ENCODE peak calls at places on chromosomes 12 and 14, in five cellular contexts. One of them, this sample, is unnamed.

GRCh38 chr12:10235761-10236631 is 23.3 kb downstream of the GABARAPL1 start:
- DNase-seq in bronchial epithelial cell: peak; percentile 28
- DNase-seq in K562: peak; percentile 44
- DNase-seq in progenitor cell of endocrine pancreas: no peak
- DNase-seq in astrocyte: no peak
- DNase-seq in this sample: no peak

GRCh38 chr14:53993920-53994607 is 37.4 kb upstream of the BMP4 start:
- DNase-seq in bronchial epithelial cell: peak; percentile 76
- DNase-seq in K562: no peak
- DNase-seq in progenitor cell of endocrine pancreas: no peak
- DNase-seq in astrocyte: no peak
- DNase-seq in this sample: no peak

GRCh38 chr12:6459004-6459337 is 7.1 kb downstream of the TAPBPL start:
- DNase-seq in bronchial epithelial cell: no peak
- DNase-seq in K562: no peak
- DNase-seq in progenitor cell of endocrine pancreas: no peak
- DNase-seq in astrocyte: no peak
- DNase-seq in this sample: no peak

GRCh38 chr12:118098911-118099671 is 4.7 kb downstream of the VSIG10 start:
- DNase-seq in bronchial epithelial cell: peak; percentile 39
- DNase-seq in K562: no peak
- DNase-seq in progenitor cell of endocrine pancreas: no peak
- DNase-seq in astrocyte: no peak
- DNase-seq in this sample: no peak

GRCh38 chr14:95431199-95432145 is 85.0 kb downstream of the SYNE3 start:
- DNase-seq in bronchial epithelial cell: peak; percentile 35
- DNase-seq in K562: peak; percentile 39
- DNase-seq in progenitor cell of endocrine pancreas: no peak
- DNase-seq in astrocyte: peak; percentile 4
- DNase-seq in this sample: peak; percentile 19

GRCh38 chr14:67515386-67516079 is 17.6 kb upstream of the PLEKHH1 start:
- DNase-seq in bronchial epithelial cell: no peak
- DNase-seq in K562: no peak
- DNase-seq in progenitor cell of endocrine pancreas: no peak
- DNase-seq in astrocyte: no peak
- DNase-seq in this sample: no peak

GRCh38 chr12:75850751-75851462 is 180.7 kb downstream of the PHLDA1 start:
- DNase-seq in bronchial epithelial cell: peak; percentile 92
- DNase-seq in K562: no peak
- DNase-seq in progenitor cell of endocrine pancreas: no peak
- DNase-seq in astrocyte: peak; percentile 65
- DNase-seq in this sample: no peak

GRCh38 chr12:117148642-117149041 is 41.6 kb downstream of the FBXO21 start:
- DNase-seq in bronchial epithelial cell: no peak
- DNase-seq in K562: peak; percentile 45
- DNase-seq in progenitor cell of endocrine pancreas: no peak
- DNase-seq in astrocyte: peak; percentile 36
- DNase-seq in this sample: no peak

GRCh38 chr12:41932028-41932427 is 212.6 kb downstream of the GXYLT1 start:
- DNase-seq in bronchial epithelial cell: no peak
- DNase-seq in K562: no peak
- DNase-seq in progenitor cell of endocrine pancreas: no peak
- DNase-seq in astrocyte: no peak
- DNase-seq in this sample: no peak

GRCh38 chr14:96624661-96625435 is 122.7 kb downstream of the PAPOLA start:
- DNase-seq in bronchial epithelial cell: no peak
- DNase-seq in K562: no peak
- DNase-seq in progenitor cell of endocrine pancreas: no peak
- DNase-seq in astrocyte: no peak
- DNase-seq in this sample: no peak

GRCh38 chr12:6569786-6570185 is 1.7 kb upstream of the NOP2 start:
- DNase-seq in bronchial epithelial cell: no peak
- DNase-seq in K562: no peak
- DNase-seq in progenitor cell of endocrine pancreas: no peak
- DNase-seq in astrocyte: no peak
- DNase-seq in this sample: no peak

GRCh38 chr12:8886515-8887284 is 27.6 kb upstream of the PHC1 start:
- DNase-seq in bronchial epithelial cell: no peak
- DNase-seq in K562: peak; percentile 12
- DNase-seq in progenitor cell of endocrine pancreas: no peak
- DNase-seq in astrocyte: no peak
- DNase-seq in this sample: no peak

GRCh38 chr14:68442828-68443460 is 349.9 kb downstream of the ZFP36L1 start:
- DNase-seq in bronchial epithelial cell: no peak
- DNase-seq in K562: no peak
- DNase-seq in progenitor cell of endocrine pancreas: no peak
- DNase-seq in astrocyte: peak; percentile 87
- DNase-seq in this sample: no peak

DNA sequence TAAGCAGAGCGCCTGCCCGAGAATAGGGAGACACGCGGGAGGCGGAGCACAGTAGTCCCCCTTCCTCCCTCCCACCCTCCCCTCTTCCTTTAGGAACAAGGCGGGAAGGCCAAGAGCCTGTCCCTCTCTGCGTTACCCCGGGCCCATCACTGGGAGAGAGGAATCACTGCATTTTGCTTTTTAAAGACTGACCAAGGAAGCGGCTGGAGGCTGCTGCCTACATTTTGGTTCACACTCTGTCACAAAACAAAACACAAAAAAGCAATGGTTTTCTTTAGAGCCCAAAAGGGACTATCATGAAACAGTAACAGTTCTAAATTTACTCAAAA is 19.8 kb downstream of the STX2 start:
- DNase-seq in bronchial epithelial cell: no peak
- DNase-seq in K562: no peak
- DNase-seq in progenitor cell of endocrine pancreas: no peak
- DNase-seq in astrocyte: no peak
- DNase-seq in this sample: no peak
- TF ChIP-seq CTCF in bronchial epithelial cell: no peak
- TF ChIP-seq CTCF in K562: no peak
- TF ChIP-seq CTCF in progenitor cell of endocrine pancreas: no peak
- TF ChIP-seq CTCF in astrocyte: no peak
- TF ChIP-seq CTCF in this sample: peak; percentile 33

GRCh38 chr14:26917086-26917485 is 319.3 kb upstream of the NOVA1 start:
- DNase-seq in bronchial epithelial cell: peak; percentile 40
- DNase-seq in K562: peak; percentile 3
- DNase-seq in progenitor cell of endocrine pancreas: no peak
- DNase-seq in astrocyte: peak; percentile 11
- DNase-seq in this sample: no peak
- TF ChIP-seq CTCF in bronchial epithelial cell: peak; percentile 48
- TF ChIP-seq CTCF in K562: peak; percentile 35
- TF ChIP-seq CTCF in progenitor cell of endocrine pancreas: peak; percentile 48
- TF ChIP-seq CTCF in astrocyte: peak; percentile 36
- TF ChIP-seq CTCF in this sample: peak; percentile 48

DNA sequence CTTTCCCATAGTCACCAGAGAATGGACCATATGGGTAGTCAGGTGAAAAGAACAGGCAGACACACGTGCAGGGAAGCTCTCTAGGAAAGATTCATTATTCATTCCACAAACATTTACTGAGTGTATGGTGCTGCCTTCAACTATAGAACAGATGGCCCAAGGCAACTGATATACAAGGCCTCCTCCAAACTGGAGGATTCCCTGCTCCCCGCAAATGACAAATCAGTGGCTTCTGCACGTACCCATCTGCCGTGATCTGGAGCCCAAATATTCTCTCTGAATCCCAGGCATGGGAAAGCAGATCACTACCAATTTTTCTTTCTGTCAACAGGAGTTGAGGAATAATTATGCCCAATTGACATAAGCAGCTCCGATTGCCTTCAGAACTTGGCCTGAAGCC is 174.2 kb upstream of the CCDC196 start:
- DNase-seq in bronchial epithelial cell: no peak
- DNase-seq in K562: no peak
- DNase-seq in progenitor cell of endocrine pancreas: no peak
- DNase-seq in astrocyte: no peak
- DNase-seq in this sample: no peak
- TF ChIP-seq CTCF in bronchial epithelial cell: no peak
- TF ChIP-seq CTCF in K562: no peak
- TF ChIP-seq CTCF in progenitor cell of endocrine pancreas: no peak
- TF ChIP-seq CTCF in astrocyte: no peak
- TF ChIP-seq CTCF in this sample: no peak

GRCh38 chr14:99662846-99663245 is 17.9 kb downstream of the HHIPL1 start:
- DNase-seq in bronchial epithelial cell: no peak
- DNase-seq in K562: no peak
- DNase-seq in progenitor cell of endocrine pancreas: no peak
- DNase-seq in astrocyte: no peak
- DNase-seq in this sample: no peak

GRCh38 chr14:99663716-99664635 is 19.0 kb downstream of the HHIPL1 start:
- DNase-seq in bronchial epithelial cell: no peak
- DNase-seq in K562: no peak
- DNase-seq in progenitor cell of endocrine pancreas: no peak
- DNase-seq in astrocyte: no peak
- DNase-seq in this sample: peak; percentile 64

GRCh38 chr14:99667045-99667444 is 17.1 kb upstream of the CYP46A1 start:
- DNase-seq in bronchial epithelial cell: no peak
- DNase-seq in K562: no peak
- DNase-seq in progenitor cell of endocrine pancreas: no peak
- DNase-seq in astrocyte: no peak
- DNase-seq in this sample: no peak

GRCh38 chr14:99666533-99666932 is 17.6 kb upstream of the CYP46A1 start:
- DNase-seq in bronchial epithelial cell: no peak
- DNase-seq in K562: no peak
- DNase-seq in progenitor cell of endocrine pancreas: no peak
- DNase-seq in astrocyte: no peak
- DNase-seq in this sample: no peak

GRCh38 chr14:99664636-99665273 is 19.3 kb upstream of the CYP46A1 start:
- DNase-seq in bronchial epithelial cell: no peak
- DNase-seq in K562: no peak
- DNase-seq in progenitor cell of endocrine pancreas: no peak
- DNase-seq in astrocyte: no peak
- DNase-seq in this sample: no peak
- TF ChIP-seq CTCF in bronchial epithelial cell: no peak
- TF ChIP-seq CTCF in K562: no peak
- TF ChIP-seq CTCF in progenitor cell of endocrine pancreas: no peak
- TF ChIP-seq CTCF in astrocyte: no peak
- TF ChIP-seq CTCF in this sample: no peak

DNA sequence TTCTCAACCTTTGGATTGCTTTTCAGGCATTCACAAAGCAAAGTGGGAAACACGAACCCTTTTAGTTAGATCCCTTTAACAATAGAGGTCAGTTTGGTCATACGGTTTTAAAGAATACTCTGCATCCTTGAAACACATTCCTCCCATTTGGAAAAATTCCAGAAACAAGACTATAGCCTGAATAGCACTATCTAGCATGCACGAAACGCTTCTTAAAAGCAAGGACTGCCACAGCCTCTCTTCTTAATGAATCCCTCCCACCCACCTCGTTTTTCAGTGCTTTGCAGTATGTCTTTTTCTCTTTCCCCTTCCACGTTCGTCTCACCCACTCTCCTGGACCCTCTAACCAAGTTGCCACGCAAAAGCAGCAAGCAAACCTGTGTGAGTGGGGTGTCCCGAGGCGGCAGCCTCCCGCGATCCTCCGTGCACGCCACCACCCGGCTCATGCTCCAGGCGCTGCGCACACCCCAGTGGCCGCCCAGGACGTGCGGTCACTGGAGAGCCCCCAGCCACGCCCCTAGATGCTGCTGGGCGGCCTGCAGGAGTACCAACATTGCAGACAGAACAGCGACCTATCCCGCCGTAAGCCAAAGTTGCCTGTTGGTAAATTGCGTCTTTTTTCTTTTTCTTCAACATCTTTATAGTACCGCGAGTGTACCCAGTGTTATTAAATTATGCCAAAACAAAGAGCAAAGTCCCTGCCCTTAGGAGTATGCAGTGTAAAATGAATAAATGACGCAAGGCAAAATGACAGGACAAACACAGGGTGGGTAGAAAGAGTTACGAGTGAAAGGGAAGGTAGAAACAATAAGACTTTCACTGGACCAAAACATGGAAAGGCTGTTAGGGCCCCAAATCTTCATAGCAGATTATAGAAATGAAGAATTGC is at the start of gene SLC38A4:
- DNase-seq in bronchial epithelial cell: no peak
- DNase-seq in K562: no peak
- DNase-seq in progenitor cell of endocrine pancreas: peak; percentile 30
- DNase-seq in astrocyte: peak; percentile 29
- DNase-seq in this sample: peak; percentile 20
- TF ChIP-seq CTCF in bronchial epithelial cell: no peak
- TF ChIP-seq CTCF in K562: peak; percentile 8
- TF ChIP-seq CTCF in progenitor cell of endocrine pancreas: peak; percentile 20
- TF ChIP-seq CTCF in astrocyte: no peak
- TF ChIP-seq CTCF in this sample: peak; percentile 25

GRCh38 chr12:105775351-105775750 is 363.4 kb downstream of the NUAK1 start:
- DNase-seq in bronchial epithelial cell: peak; percentile 47
- DNase-seq in K562: no peak
- DNase-seq in progenitor cell of endocrine pancreas: no peak
- DNase-seq in astrocyte: peak; percentile 60
- DNase-seq in this sample: no peak
- TF ChIP-seq CTCF in bronchial epithelial cell: no peak
- TF ChIP-seq CTCF in K562: no peak
- TF ChIP-seq CTCF in progenitor cell of endocrine pancreas: no peak
- TF ChIP-seq CTCF in astrocyte: no peak
- TF ChIP-seq CTCF in this sample: no peak

GRCh38 chr14:74207943-74208342 is 31.3 kb upstream of the VSX2 start:
- DNase-seq in bronchial epithelial cell: peak; percentile 15
- DNase-seq in K562: no peak
- DNase-seq in progenitor cell of endocrine pancreas: no peak
- DNase-seq in astrocyte: no peak
- DNase-seq in this sample: no peak
- TF ChIP-seq CTCF in bronchial epithelial cell: peak; percentile 18
- TF ChIP-seq CTCF in K562: peak; percentile 46
- TF ChIP-seq CTCF in progenitor cell of endocrine pancreas: peak; percentile 41
- TF ChIP-seq CTCF in astrocyte: no peak
- TF ChIP-seq CTCF in this sample: peak; percentile 28

DNA sequence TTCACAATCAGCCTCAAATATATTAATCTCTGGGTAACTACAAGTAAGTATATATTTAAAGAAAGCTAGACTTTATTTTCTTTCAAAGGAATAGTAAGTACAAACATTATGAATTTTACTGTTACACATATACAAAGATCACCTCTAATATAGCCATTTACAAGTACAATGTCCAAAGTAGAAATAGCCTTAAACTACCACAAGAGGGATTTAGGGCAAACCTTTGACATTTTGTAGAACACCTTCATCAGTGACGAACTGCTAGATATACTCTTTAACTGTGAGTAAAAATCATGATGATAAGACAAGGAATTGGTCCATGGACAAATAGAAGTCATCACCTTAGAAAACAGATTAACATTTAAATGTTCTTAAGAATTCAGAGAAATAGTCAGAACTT is 69.8 kb downstream of the CNTN1 start:
- DNase-seq in bronchial epithelial cell: no peak
- DNase-seq in K562: no peak
- DNase-seq in progenitor cell of endocrine pancreas: no peak
- DNase-seq in astrocyte: no peak
- DNase-seq in this sample: no peak
- TF ChIP-seq CTCF in bronchial epithelial cell: no peak
- TF ChIP-seq CTCF in K562: no peak
- TF ChIP-seq CTCF in progenitor cell of endocrine pancreas: no peak
- TF ChIP-seq CTCF in astrocyte: no peak
- TF ChIP-seq CTCF in this sample: peak; percentile 34

DNA sequence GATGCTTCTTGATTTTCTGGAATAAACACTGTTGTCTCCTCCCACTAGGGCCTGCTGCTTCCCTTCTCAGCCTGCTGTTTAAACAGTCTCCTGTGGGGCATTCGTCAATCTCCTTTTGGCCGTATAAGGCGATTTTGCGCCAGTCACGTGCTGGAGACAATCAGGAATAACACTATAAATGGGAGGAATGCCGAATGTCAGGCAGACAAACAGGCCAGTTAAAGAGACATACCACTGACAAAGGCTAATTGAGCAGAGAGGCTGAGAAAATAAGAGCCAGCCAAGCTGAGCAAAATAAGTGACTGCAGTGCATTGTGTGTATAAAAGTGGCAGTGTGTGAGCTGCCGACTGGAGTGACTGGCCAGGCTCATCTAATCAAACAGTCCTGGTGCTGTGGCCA is 23.3 kb downstream of the DMAC2L start:
- DNase-seq in bronchial epithelial cell: no peak
- DNase-seq in K562: no peak
- DNase-seq in progenitor cell of endocrine pancreas: no peak
- DNase-seq in astrocyte: peak; percentile 56
- DNase-seq in this sample: peak; percentile 52
- TF ChIP-seq CTCF in bronchial epithelial cell: no peak
- TF ChIP-seq CTCF in K562: no peak
- TF ChIP-seq CTCF in progenitor cell of endocrine pancreas: no peak
- TF ChIP-seq CTCF in astrocyte: no peak
- TF ChIP-seq CTCF in this sample: peak; percentile 39